ENCODE peak calls at places on chromosomes 2 and 18, in five cellular contexts. D is K562, A is spleen, Z is H1, F is upper lobe of left lung. I is an unnamed sample.

GRCh38 chr18:11674119-11674518 is 14.9 kb upstream of the GNAL start:
- DNase-seq in A (no peak), F (no peak), D (no peak), Z (no peak), I (no peak)

GRCh38 chr2:240930631-240931318 is 24.6 kb downstream of the CROCC2 start:
- DNase-seq in F (no peak), Z (peak; percentile 40), D (no peak), A (peak; percentile 60), I (peak; percentile 46)

GRCh38 chr2:160068906-160069305 is 6.5 kb upstream of the PLA2R1 start:
- DNase-seq in A (no peak), D (no peak), F (no peak), Z (no peak), I (no peak)

GRCh38 chr18:22551536-22552151 is 133.9 kb upstream of the CTAGE1 start:
- DNase-seq in Z (no peak), D (no peak), F (no peak), A (no peak), I (no peak)

GRCh38 chr2:68934021-68934420 is 18.7 kb downstream of the GKN2 start:
- DNase-seq in D (no peak), F (no peak), A (no peak), Z (no peak), I (no peak)

GRCh38 chr18:43481069-43481468 is 203.8 kb upstream of the SYT4 start:
- DNase-seq in Z (no peak), F (no peak), A (no peak), D (no peak), I (no peak)

GRCh38 chr2:109247812-109248211 is 118.8 kb downstream of the SH3RF3 start:
- DNase-seq in D (no peak), Z (no peak), F (no peak), A (peak; percentile 43), I (no peak)

GRCh38 chr2:239465017-239466001 is 64.5 kb upstream of the HDAC4 start:
- DNase-seq in D (no peak), F (peak; percentile 85), A (peak; percentile 84), Z (no peak), I (peak; percentile 90)

GRCh38 chr2:157433335-157433890 is 10.5 kb downstream of the CYTIP start:
- DNase-seq in D (no peak), F (no peak), Z (no peak), A (no peak), I (no peak)

GRCh38 chr2:61512768-61513398 is 25.3 kb downstream of the XPO1 start:
- DNase-seq in D (no peak), F (no peak), A (peak; percentile 23), Z (no peak), I (no peak)

GRCh38 chr2:23239374-23239773 is 145.6 kb upstream of the KLHL29 start:
- DNase-seq in Z (peak; percentile 19), F (no peak), A (no peak), D (no peak), I (no peak)

GRCh38 chr18:69161383-69162028 is 239.2 kb upstream of the DOK6 start:
- DNase-seq in F (no peak), A (no peak), Z (no peak), D (peak; percentile 0), I (no peak)

GRCh38 chr2:134375935-134376334 is 122.1 kb downstream of the MGAT5 start:
- DNase-seq in D (no peak), Z (no peak), A (no peak), F (no peak), I (peak; percentile 85)

GRCh38 chr2:181540421-181540820 is 83.2 kb downstream of the ITGA4 start:
- DNase-seq in Z (no peak), F (no peak), D (no peak), A (no peak), I (no peak)

GRCh38 chr2:45699032-45699658 is 47.7 kb downstream of the PRKCE start:
- DNase-seq in A (no peak), D (no peak), Z (no peak), F (no peak), I (no peak)

GRCh38 chr2:190023860-190024259 is 38.7 kb downstream of the MSTN start:
- DNase-seq in D (peak; percentile 70), A (no peak), Z (no peak), F (no peak), I (no peak)

GRCh38 chr2:22795467-22795866 is 589.5 kb upstream of the KLHL29 start:
- DNase-seq in A (no peak), D (no peak), F (no peak), Z (no peak), I (no peak)

GRCh38 chr2:33135645-33136044 is 188.9 kb downstream of the LTBP1 start:
- DNase-seq in D (no peak), F (no peak), Z (no peak), A (no peak), I (no peak)

GRCh38 chr18:34083910-34084309 is 140.8 kb downstream of the NOL4 start:
- DNase-seq in D (no peak), F (no peak), A (peak; percentile 45), Z (no peak), I (no peak)

GRCh38 chr18:24601624-24602023 is 141.2 kb downstream of the HRH4 start:
- DNase-seq in F (no peak), Z (no peak), A (no peak), D (no peak), I (no peak)

GRCh38 chr2:104690255-104690999 is 163.5 kb upstream of the POU3F3 start:
- DNase-seq in D (no peak), F (no peak), A (no peak), Z (no peak), I (no peak)

GRCh38 chr2:119223521-119224390 is at the start of gene STEAP3:
- DNase-seq in F (peak; percentile 90), D (peak; percentile 91), Z (peak; percentile 84), A (peak; percentile 92), I (peak; percentile 81)

GRCh38 chr2:37324536-37324785 is 172 bp downstream of the PRKD3 start:
- DNase-seq in D (no peak), Z (no peak), A (peak; percentile 96), F (peak; percentile 84), I (peak; percentile 93)

GRCh38 chr18:31497711-31498449 is at the start of gene DSG2:
- DNase-seq in D (peak; percentile 83), Z (peak; percentile 91), A (peak; percentile 75), F (peak; percentile 82), I (peak; percentile 67)

GRCh38 chr18:54672846-54673475 is 81.9 kb downstream of the DYNAP start:
- DNase-seq in D (no peak), A (no peak), F (no peak), Z (no peak), I (no peak)

GRCh38 chr2:238941262-238941792 is 93.4 kb downstream of the TWIST2 start:
- DNase-seq in F (peak; percentile 14), D (no peak), A (peak; percentile 34), Z (peak; percentile 14), I (no peak)

GRCh38 chr2:235500761-235501662 is 7.2 kb downstream of the AGAP1 start:
- DNase-seq in D (peak; percentile 60), F (no peak), A (no peak), Z (no peak), I (no peak)

GRCh38 chr2:88181511-88181910 is 11.4 kb downstream of the THNSL2 start:
- DNase-seq in Z (no peak), A (no peak), F (no peak), D (no peak), I (no peak)

GRCh38 chr18:3097082-3097481 is 84.1 kb upstream of the LPIN2 start:
- DNase-seq in A (no peak), Z (no peak), D (no peak), F (no peak), I (no peak)

GRCh38 chr18:3103576-3103975 is 90.6 kb upstream of the LPIN2 start:
- DNase-seq in D (no peak), A (no peak), F (no peak), Z (no peak), I (no peak)

GRCh38 chr18:3095921-3096320 is 83.0 kb upstream of the LPIN2 start:
- DNase-seq in F (no peak), A (no peak), Z (no peak), D (no peak), I (no peak)

GRCh38 chr18:3100498-3101132 is 87.7 kb upstream of the LPIN2 start:
- DNase-seq in Z (no peak), A (no peak), D (no peak), F (no peak), I (no peak)

DNA sequence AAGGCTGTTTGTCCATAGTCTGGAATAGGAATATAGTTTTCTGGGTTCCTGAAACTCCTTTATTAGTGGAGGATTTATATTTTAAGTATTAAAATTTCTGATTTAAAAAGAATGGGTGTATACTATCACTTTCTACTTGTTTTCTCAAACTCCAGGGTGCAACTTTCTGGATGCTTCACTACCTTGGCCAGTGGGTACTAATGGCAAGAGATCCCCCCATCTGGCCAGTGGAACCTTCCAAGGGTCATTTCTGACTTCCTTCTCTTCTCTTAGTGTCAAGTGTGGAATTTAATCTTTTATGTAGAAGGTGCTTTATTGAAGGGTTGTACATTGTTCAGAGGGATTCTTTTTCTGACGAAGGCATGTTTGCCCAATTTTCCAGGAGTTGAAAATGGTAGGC is 86.4 kb upstream of the LPIN2 start:
- DNase-seq in F (no peak), Z (no peak), A (no peak), D (no peak), I (no peak)
- TF ChIP-seq POLR2AphosphoS5 in F (no peak), Z (no peak), A (no peak), D (no peak), I (no peak)

DNA sequence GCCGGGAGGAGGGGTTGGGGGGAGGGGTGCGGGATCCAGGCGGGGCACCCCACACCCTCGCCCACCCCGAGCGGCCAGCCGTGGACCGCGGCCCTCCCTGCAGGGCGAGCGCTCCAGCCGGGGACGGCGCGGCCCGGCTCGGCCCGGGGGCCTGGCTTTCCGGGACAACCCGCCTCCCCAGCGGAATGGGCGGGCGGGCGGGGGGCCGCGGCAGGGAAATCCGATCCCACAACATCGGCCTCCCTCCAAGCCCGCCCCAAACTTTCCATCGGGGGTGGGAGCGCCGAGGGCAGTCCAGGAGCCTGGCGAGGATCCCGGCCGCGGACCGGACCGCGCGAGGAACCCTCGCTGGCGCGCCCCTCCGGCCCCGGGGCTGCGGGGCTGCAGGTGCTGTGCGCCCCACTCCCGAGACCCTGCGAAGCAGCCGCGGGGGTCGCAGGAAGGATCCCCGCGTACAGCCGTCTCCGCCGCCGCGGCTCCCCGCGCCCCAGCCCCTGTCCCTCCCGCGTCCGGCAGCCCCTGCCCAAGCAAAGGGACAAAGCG is 528 bp downstream of the SEMA4C start:
- DNase-seq in Z (peak; percentile 71), D (peak; percentile 71), A (peak; percentile 85), F (peak; percentile 75), I (peak; percentile 96)
- TF ChIP-seq POLR2A in Z (no peak), D (no peak), A (no peak), F (no peak), I (no peak)

DNA sequence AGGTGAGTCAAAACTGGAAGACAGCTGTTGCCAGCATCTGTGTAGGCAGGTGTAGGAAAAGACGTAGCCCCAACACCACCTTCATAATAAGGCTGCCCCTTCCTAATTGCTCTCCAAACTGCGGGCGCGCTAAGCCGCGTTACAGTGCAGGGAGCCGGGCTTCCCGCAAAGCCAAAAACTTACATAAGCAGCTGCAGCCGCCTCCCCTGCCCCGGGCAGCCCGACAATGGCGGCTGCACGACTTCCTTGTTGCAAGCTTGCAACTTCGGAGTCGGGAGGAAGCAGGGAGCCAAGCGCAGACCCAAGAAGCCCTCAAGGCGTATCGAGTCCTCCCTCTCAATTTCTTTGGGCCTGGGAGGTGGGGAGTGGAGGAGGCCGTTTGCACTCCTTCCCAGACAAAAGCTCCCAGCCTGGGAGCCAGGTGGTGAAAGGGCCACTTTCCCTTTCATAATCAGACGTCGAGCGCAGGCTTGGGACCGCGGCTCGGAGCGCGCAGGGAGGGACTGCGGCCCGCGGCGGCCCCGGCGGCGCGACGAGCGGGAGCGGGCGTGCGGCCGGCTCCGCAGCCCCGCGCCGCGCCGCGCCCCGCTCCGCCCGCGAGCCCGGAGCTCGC is 802 bp downstream of the ZBTB14 start:
- DNase-seq in A (peak; percentile 95), D (no peak), F (peak; percentile 61), Z (peak; percentile 67), I (peak; percentile 78)
- TF ChIP-seq POLR2AphosphoS5 in A (peak; percentile 74), D (no peak), F (no peak), Z (peak; percentile 31), I (peak; percentile 40)

GRCh38 chr2:200713003-200713703 is 98.6 kb upstream of the BZW1 start:
- DNase-seq in Z (peak; percentile 74), D (peak; percentile 91), A (peak; percentile 95), F (peak; percentile 91), I (peak; percentile 89)
- TF ChIP-seq POLR2A in Z (peak; percentile 47), D (peak; percentile 70), A (peak; percentile 69), F (peak; percentile 87), I (no peak)

I was measured in sigmoid colon.